ENCODE peak calls at places on chromosomes 2 and 18, in five cellular contexts. G is upper lobe of left lung, R is spleen, E is prostate gland, T is K562. O is an unnamed sample.

GRCh38 chr2:187502467-187502866 is 51.8 kb downstream of the TFPI start:
- DNase-seq in R (no peak), T (no peak), E (no peak), G (no peak), O (no peak)

GRCh38 chr2:120227111-120227991 is 4.2 kb upstream of the TMEM185B start:
- DNase-seq in E (no peak), T (peak), G (no peak), R (peak), O (no peak)

GRCh38 chr2:39027427-39027826 is 93.4 kb downstream of the SOS1 start:
- DNase-seq in G (no peak), T (no peak), R (no peak), E (no peak), O (no peak)

GRCh38 chr2:37630298-37630697 is 41.1 kb downstream of the CDC42EP3 start:
- DNase-seq in G (no peak), E (no peak), R (no peak), T (no peak), O (no peak)

GRCh38 chr2:236166781-236167296 is 1.3 kb downstream of the GBX2 start:
- DNase-seq in T (no peak), R (no peak), G (peak), E (no peak), O (no peak)

GRCh38 chr2:74471332-74472065 is 981 bp downstream of the MRPL53 start:
- DNase-seq in T (no peak), R (peak), G (no peak), E (no peak), O (no peak)

GRCh38 chr18:62957885-62958472 is 242.6 kb downstream of the PHLPP1 start:
- DNase-seq in R (no peak), E (no peak), G (no peak), T (no peak), O (no peak)

GRCh38 chr2:224927671-224928173 is 114.5 kb downstream of the DOCK10 start:
- DNase-seq in E (peak), T (no peak), G (no peak), R (peak), O (no peak)

GRCh38 chr2:196925768-196926561 is 542 bp downstream of the PGAP1 start:
- DNase-seq in E (peak), G (peak), T (peak), R (peak), O (no peak)

GRCh38 chr2:42969231-42970150 is 177.1 kb upstream of the HAAO start:
- DNase-seq in T (no peak), R (peak), G (no peak), E (no peak), O (no peak)

GRCh38 chr2:196718796-196719564 is 79.5 kb downstream of the CCDC150 start:
- DNase-seq in T (peak), G (peak), R (no peak), E (no peak), O (no peak)

GRCh38 chr18:75170022-75170789 is 38.7 kb downstream of the PTGR3 start:
- DNase-seq in R (no peak), E (no peak), G (peak), T (peak), O (no peak)

GRCh38 chr18:67932261-67932660 is 415.7 kb upstream of the DSEL start:
- DNase-seq in R (no peak), T (no peak), E (no peak), G (no peak), O (no peak)

DNA sequence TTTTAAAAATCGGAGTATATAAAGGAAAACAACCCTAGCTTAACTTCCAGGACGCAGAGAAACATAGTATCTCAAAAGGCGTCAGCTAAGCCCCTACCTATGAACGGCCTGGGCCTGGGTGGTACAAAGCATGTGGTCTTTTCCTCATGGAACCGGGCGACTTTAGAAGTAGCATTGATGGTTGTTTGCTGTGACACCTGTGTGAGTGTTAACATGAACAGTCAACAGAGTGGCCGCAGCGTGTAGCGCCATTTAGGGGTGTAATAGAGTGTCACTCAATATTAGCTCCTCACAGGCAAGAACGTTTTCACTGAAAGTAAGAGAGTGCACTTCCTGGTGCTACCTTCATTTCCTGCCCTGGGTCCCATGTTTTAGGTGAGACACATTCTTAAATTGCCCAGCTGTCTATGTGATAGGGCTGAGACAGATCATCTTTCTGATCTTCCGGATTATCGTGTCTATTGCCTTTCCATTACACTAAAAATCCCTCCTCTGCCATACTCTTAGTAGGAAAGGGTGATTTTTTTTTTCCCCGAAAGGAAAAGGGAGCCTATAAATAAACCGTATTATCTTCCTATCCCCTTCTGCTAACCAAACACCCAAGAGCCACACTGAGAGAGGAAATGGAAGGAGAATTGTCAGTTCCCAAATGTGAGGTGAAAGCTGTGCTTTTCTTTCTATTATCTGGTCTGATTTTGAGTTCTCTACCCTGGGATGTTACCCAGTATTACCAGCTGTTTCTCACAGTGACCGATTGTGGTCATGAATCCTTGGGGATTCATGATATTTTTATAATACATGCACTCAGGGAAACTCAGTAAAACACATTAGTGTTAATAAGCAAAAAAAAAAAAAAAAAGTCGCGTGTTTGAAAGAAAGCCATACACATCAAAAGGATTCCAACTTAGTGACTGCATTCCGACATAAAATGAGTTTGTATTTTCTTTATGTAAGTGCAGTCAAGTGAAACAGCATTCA is 1.4 kb downstream of the GORASP2 start:
- DNase-seq in R (peak), T (peak), G (no peak), E (no peak), O (no peak)
- TF ChIP-seq POLR2AphosphoS5 in R (no peak), T (peak), G (peak), E (peak), O (no peak)

GRCh38 chr2:66555511-66556324 is 120.8 kb downstream of the MEIS1 start:
- DNase-seq in R (no peak), T (no peak), E (no peak), G (no peak), O (no peak)
- H3K4me3 ChIP-seq in R (no peak), T (no peak), E (no peak), G (no peak), O (peak)

DNA sequence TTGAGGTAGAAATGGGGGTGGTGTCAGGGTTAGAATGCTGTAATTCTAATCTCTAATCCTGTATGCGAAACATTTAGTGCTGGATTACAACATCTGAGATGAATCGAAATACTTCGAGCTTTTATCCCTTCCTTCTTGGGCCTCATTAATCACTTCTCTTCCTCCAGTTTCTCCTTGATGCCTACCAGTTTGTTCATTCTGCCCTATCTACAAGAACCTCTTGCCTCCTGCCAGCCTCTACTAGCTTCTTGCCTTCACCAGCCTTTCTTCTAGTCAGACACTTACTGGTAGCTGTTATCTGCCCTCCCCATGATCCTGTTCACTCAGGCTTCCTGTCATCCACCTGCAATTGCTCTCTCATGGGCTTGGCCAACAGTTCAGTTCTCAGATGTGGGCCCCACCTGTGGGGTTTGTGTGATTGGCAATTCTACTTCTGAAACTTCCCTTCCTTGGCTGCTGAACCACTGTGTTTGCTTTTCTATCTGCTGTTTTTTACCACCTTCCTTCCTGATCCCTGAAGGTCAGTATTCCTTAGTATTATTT is 15.4 kb upstream of the FARP2 start:
- DNase-seq in G (no peak), T (no peak), R (no peak), E (no peak), O (no peak)
- TF ChIP-seq POLR2AphosphoS5 in G (no peak), T (no peak), R (no peak), E (no peak), O (no peak)

DNA sequence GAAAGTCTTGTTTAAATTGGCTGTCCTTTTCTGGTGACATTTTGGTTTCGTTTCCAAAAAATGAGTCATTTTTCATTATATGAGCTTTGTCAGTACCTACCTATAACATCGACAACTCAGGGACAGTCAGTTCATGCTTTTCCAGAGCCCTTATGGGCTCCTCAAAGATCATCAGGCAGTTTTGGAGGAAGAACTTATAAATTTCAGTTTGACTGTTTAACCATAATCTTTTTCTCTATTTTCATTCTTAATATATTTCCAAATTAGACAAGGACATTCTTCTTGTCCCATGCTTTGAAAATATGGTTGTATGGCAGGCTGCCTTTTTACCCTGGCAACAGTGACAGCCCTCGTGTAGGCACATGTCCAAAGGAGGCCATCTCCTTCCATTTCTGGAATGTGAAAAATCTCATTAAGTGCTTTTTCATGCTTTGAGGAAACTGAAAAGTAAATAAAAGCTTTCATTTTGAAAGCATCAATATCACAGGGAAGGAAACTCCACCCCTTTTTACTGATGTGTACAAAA is 7.3 kb upstream of the PROC start:
- DNase-seq in T (no peak), E (peak), G (no peak), R (peak), O (peak)
- H3K4me3 ChIP-seq in T (no peak), E (no peak), G (no peak), R (no peak), O (peak)

DNA sequence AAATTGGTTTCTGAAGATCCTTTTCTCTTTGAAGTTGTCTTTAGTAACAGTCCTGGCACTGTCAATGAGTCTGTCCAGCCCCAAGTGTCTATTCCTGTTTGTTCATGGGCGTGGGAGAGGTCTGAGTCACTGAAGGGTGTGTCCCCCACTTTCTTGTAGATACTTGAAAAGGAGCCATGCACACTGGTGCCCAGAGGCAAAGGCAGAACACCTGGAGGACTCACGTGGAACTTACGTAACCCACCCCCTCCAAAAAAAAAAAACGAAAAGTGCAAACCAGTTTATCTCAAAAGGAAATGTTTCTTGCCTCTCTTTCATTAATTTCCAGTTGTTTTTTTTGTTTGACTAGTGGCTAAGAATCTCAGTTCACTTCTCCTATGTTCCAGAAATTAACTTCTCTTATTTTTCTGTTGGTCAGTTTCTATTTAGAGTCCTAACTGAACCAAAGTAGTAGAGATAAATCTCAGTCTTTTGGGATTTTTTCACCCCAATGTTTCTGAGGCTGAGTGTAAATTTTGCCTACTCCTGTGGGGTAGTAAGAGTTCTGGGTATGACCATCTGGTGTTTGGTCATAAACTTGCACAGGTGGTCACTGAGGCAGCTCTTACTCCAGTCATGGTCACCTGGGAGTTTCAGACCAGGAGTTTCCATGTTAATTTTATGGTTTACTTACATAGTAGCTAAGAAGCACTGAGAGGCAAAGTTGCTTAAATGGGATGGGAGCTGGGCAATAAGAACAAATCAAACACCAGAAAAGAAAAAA is 54.9 kb downstream of the DSC3 start:
- DNase-seq in G (no peak), E (peak), T (peak), R (no peak), O (no peak)
- TF ChIP-seq POLR2AphosphoS5 in G (peak), E (peak), T (no peak), R (no peak), O (peak)

GRCh38 chr18:35890323-35890722 is 82.2 kb upstream of the RMP24 start:
- DNase-seq in E (no peak), T (no peak), G (no peak), R (no peak), O (no peak)

GRCh38 chr18:35889677-35890076 is 82.8 kb upstream of the RMP24 start:
- DNase-seq in G (no peak), E (no peak), T (no peak), R (no peak), O (no peak)

GRCh38 chr18:35888329-35888728 is 84.2 kb upstream of the RMP24 start:
- DNase-seq in E (no peak), R (no peak), G (no peak), T (no peak), O (no peak)

DNA sequence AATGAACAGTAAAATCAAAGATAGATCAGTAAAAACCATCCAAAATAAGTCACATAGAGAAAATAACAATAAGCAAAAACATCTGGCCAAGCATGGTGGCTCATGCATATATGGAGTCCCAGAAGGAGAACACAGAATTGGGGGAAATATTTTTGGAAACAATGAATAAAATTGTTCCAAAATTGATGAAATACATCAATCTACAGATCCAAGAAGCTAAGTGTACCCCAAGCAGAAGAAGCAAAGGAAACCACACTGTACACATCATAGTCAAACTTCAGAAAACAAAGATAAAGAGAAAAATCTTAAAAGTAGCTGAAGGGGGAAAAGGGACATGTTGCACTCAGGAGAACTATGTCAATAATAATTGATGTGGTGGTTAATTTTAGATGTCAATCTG is 80.4 kb upstream of the RMP24 start:
- DNase-seq in R (no peak), G (no peak), E (no peak), T (no peak), O (no peak)
- H3K4me3 ChIP-seq in R (no peak), G (no peak), E (no peak), T (no peak), O (no peak)

DNA sequence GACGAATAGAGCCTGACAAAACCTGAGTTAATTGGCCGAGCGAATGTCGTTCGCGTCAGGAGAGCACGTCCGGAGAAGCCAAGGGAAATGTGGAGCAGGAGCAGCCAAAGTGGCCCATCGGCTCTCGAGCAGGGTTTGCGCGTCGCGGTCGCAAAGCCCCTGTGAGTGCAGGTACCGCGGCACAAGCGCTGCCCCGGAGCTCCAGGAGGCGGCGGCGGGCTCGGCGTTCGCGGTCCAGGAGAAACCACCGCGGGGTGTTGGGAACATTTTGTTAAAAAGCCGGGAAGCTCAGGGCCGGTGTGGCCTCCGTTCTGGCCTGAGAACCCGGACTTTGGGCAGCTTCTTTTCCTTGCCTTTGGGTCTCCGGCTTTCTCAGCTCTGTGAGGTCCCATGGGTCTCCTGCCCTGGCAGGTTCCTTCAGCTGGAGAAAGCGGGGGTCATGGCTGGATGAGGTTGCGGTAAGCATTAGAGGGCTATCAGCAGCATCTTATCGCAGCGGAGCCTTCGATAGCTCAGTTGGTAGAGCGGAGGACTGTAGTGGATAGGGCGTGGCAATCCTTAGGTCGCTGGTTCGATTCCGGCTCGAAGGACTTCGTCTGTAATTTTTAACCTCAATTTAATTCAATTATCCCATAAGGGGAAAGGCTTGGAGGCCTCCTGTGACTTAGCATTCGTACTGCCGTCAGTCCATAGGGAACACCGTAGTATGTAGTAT is 1.0 kb upstream of the AGBL5 start:
- DNase-seq in G (peak), T (peak), R (peak), E (peak), O (peak)
- TF ChIP-seq POLR2AphosphoS5 in G (no peak), T (no peak), R (peak), E (peak), O (peak)

GRCh38 chr2:152696476-152696875 is 20.8 kb downstream of the PRPF40A start:
- DNase-seq in G (no peak), R (no peak), T (no peak), E (no peak), O (no peak)

GRCh38 chr2:152693033-152693432 is 24.2 kb downstream of the PRPF40A start:
- DNase-seq in G (no peak), R (no peak), T (no peak), E (no peak), O (no peak)

GRCh38 chr2:152695763-152696162 is 21.5 kb downstream of the PRPF40A start:
- DNase-seq in T (no peak), E (no peak), R (no peak), G (no peak), O (no peak)

GRCh38 chr2:152694161-152694661 is 23.1 kb downstream of the PRPF40A start:
- DNase-seq in G (no peak), T (no peak), R (no peak), E (no peak), O (no peak)
- H3K4me3 ChIP-seq in G (no peak), T (no peak), R (peak), E (no peak), O (peak)

GRCh38 chr2:132573444-132574007 is 96.5 kb downstream of the LYPD1 start:
- DNase-seq in R (no peak), G (no peak), E (no peak), T (no peak), O (no peak)
- TF ChIP-seq POLR2AphosphoS5 in R (no peak), G (no peak), E (no peak), T (no peak), O (no peak)

GRCh38 chr2:208074610-208075356 is 49.5 kb upstream of the PLEKHM3 start:
- DNase-seq in T (no peak), E (no peak), G (no peak), R (no peak), O (no peak)

GRCh38 chr2:208072250-208072892 is 47.0 kb upstream of the PLEKHM3 start:
- DNase-seq in G (no peak), E (peak), T (peak), R (peak), O (peak)

GRCh38 chr2:208077286-208077685 is 47.0 kb downstream of the CRYGD start:
- DNase-seq in T (no peak), R (no peak), E (no peak), G (no peak), O (no peak)
- H3K4me3 ChIP-seq in T (no peak), R (no peak), E (no peak), G (no peak), O (no peak)

O was measured in breast epithelium.